ENCODE peak calls at places on chromosomes 3 and 15, in ten cellular contexts. U is GM12891; P is DMS153; D is hippocampal formation; A is cardiac fibroblast; R is stimulated activated naive CD8-positive, alpha-beta T cell treated with anti-CD3 and anti-CD28 coated beads, Interleukin-15, amount 100 ng/mL, for 72 hours; S is left ventricle myocardium inferior; B is EH; E is RPMI8226; T is HTR-8/SVneo. V is an unnamed sample.

GRCh38 chr3:69343875-69344274 is 42.0 kb downstream of the FRMD4B start:
- DNase-seq in T (no peak), S (no peak), A (no peak), R (no peak), E (no peak), U (no peak), P (no peak), B (peak), D (no peak), V (no peak)

GRCh38 chr15:95770191-95770590 is 560.3 kb upstream of the NR2F2 start:
- DNase-seq in T (peak), B (peak), A (peak), E (no peak), U (no peak), S (no peak), R (no peak), P (no peak), D (no peak), V (no peak)

GRCh38 chr15:89575656-89576416 is 567 bp downstream of the TICRR start:
- DNase-seq in D (no peak), P (no peak), R (peak), U (peak), T (no peak), E (peak), B (peak), S (peak), A (peak), V (no peak)

GRCh38 chr3:169659858-169660614 is 3.5 kb downstream of the MECOM start:
- DNase-seq in T (no peak), U (no peak), E (no peak), R (no peak), B (peak), D (no peak), S (no peak), A (no peak), P (no peak), V (no peak)

GRCh38 chr3:29453278-29453961 is 172.5 kb downstream of the RBMS3 start:
- DNase-seq in A (no peak), S (no peak), T (no peak), B (no peak), E (peak), R (no peak), U (no peak), D (no peak), P (peak), V (no peak)

GRCh38 chr15:63915888-63916731 is 82.4 kb upstream of the HERC1 start:
- DNase-seq in E (peak), T (peak), R (no peak), P (no peak), B (peak), A (peak), S (no peak), U (no peak), D (peak), V (peak)

GRCh38 chr3:139263798-139264197 is 80.0 kb upstream of the MRPS22 start:
- DNase-seq in A (no peak), P (no peak), B (no peak), T (no peak), S (no peak), E (no peak), U (no peak), R (no peak), D (no peak), V (no peak)

GRCh38 chr3:23418026-23418425 is 214.9 kb downstream of the UBE2E2 start:
- DNase-seq in A (no peak), B (no peak), D (no peak), P (no peak), E (no peak), U (no peak), T (no peak), S (no peak), R (no peak), V (no peak)

GRCh38 chr3:53705774-53706173 is 140.4 kb downstream of the CHDH start:
- DNase-seq in A (no peak), D (no peak), P (no peak), T (no peak), S (no peak), B (no peak), E (peak), U (no peak), R (no peak), V (no peak)

GRCh38 chr15:70284438-70285214 is 186.9 kb upstream of the TLE3 start:
- DNase-seq in B (no peak), R (no peak), U (no peak), D (no peak), P (no peak), T (no peak), A (no peak), E (peak), S (peak), V (no peak)

GRCh38 chr15:70275461-70276138 is 177.9 kb upstream of the TLE3 start:
- DNase-seq in S (no peak), A (no peak), T (no peak), B (no peak), P (no peak), E (no peak), U (no peak), D (no peak), R (no peak), V (no peak)

GRCh38 chr3:150049317-150049716 is 78.6 kb upstream of the PFN2 start:
- DNase-seq in S (no peak), T (no peak), P (no peak), R (no peak), B (peak), D (no peak), U (no peak), A (peak), E (no peak), V (no peak)

V was measured in brain pericyte.